ENCODE peak calls at places on chromosomes 5 and 9, in four cellular contexts. X, B, S and Q are unnamed samples.

GRCh38 chr5:165559645-165560044 is 2054.2 kb downstream of the MAT2B start:
- DNase-seq in X (no peak), B (no peak), S (no peak), Q (peak)

GRCh38 chr9:88313364-88314220 is 74.7 kb upstream of the SPIN1 start:
- DNase-seq in X (no peak), B (no peak), S (no peak), Q (no peak)

GRCh38 chr5:157271740-157272271 is 5.9 kb downstream of the CYFIP2 start:
- DNase-seq in X (peak), B (no peak), S (no peak), Q (peak)

GRCh38 chr5:55467862-55468551 is 66.8 kb downstream of the PLPP1 start:
- DNase-seq in X (no peak), B (no peak), S (no peak), Q (peak)

GRCh38 chr5:145787001-145787400 is 48.1 kb downstream of the PRELID2 start:
- DNase-seq in X (no peak), B (no peak), S (no peak), Q (no peak)

GRCh38 chr9:137873408-137873807 is 4.2 kb upstream of the CACNA1B start:
- DNase-seq in X (no peak), B (no peak), S (no peak), Q (no peak)

GRCh38 chr9:77019010-77019809 is at the start of gene FOXB2:
- DNase-seq in X (no peak), B (no peak), S (no peak), Q (no peak)

GRCh38 chr9:108634164-108634563 is 221.6 kb downstream of the ACTL7B start:
- DNase-seq in X (no peak), B (no peak), S (peak), Q (no peak)

GRCh38 chr9:20753761-20754160 is 69.7 kb downstream of the FOCAD start:
- DNase-seq in X (no peak), B (peak), S (no peak), Q (no peak)

DNA sequence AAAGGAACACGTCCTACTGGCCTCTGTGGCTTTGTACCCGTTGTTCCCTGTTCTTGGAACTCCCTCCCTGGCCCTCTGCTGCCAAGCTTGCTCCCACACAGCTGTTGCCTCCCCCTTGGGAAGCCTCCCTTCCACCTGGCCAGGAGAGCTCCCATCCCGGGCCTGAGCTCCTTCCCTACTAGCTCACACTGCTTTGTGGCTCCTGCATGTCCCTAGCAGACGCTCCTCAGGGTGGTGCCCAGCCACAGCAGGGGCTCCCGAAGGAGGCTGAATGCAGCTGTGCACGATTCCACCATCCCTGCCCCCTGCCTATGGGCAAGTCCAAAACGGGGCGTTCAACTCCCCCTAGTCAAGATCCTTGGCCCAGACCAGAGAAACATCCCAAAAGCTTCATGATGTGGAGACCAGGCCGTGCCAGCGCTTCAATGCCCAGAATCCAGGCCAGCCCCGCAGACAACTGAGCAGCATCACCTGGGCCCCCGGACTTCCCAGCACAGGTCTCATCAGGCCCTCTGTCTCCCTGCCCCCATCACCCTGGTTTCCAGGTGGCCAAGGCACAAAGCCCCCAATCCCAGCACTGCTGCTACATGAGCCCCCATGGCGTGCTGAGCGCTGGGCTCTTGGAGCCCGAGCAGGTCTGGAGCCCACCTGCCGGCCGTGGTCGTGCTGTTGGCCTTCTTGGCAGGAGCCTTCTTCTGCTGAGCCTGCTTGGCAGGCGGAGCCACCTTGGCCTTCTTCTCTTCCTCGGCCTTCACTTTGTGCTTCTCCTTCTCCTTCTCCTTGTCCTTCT is 14.3 kb downstream of the BRD3OS start:
- DNase-seq in X (no peak), B (no peak), S (no peak), Q (no peak)
- H3K27ac ChIP-seq in X (no peak), B (no peak), S (no peak), Q (no peak)

GRCh38 chr5:121378559-121379359 is 472.9 kb upstream of the FTMT start:
- DNase-seq in X (no peak), B (no peak), S (no peak), Q (no peak)

GRCh38 chr5:121380066-121380465 is 471.6 kb upstream of the FTMT start:
- DNase-seq in X (no peak), B (no peak), S (no peak), Q (no peak)

GRCh38 chr5:121377446-121377845 is 474.2 kb upstream of the FTMT start:
- DNase-seq in X (no peak), B (no peak), S (no peak), Q (no peak)
- H3K4me2 ChIP-seq in X (no peak), B (no peak), S (no peak), Q (no peak)

GRCh38 chr9:91816356-91816755 is 133.7 kb downstream of the ROR2 start:
- DNase-seq in X (no peak), B (no peak), S (no peak), Q (no peak)
- H3K27ac ChIP-seq in X (no peak), B (peak), S (no peak), Q (no peak)

GRCh38 chr9:107487521-107488399 is 1.8 kb downstream of the KLF4 start:
- DNase-seq in X (no peak), B (no peak), S (peak), Q (no peak)

GRCh38 chr9:107485451-107486043 is 4.0 kb downstream of the KLF4 start:
- DNase-seq in X (no peak), B (no peak), S (no peak), Q (no peak)

GRCh38 chr9:107488400-107489143 is 997 bp downstream of the KLF4 start:
- DNase-seq in X (no peak), B (peak), S (peak), Q (no peak)

GRCh38 chr9:107489144-107489673 is 360 bp downstream of the KLF4 start:
- DNase-seq in X (no peak), B (no peak), S (no peak), Q (no peak)

GRCh38 chr9:107486674-107487520 is 2.7 kb downstream of the KLF4 start:
- DNase-seq in X (no peak), B (no peak), S (peak), Q (no peak)
- H3K4me2 ChIP-seq in X (no peak), B (peak), S (peak), Q (no peak)

GRCh38 chr9:78028926-78029325 is 2.7 kb downstream of the GNAQ start:
- DNase-seq in X (no peak), B (no peak), S (no peak), Q (no peak)
- H3K27ac ChIP-seq in X (peak), B (peak), S (peak), Q (no peak)